ENCODE peak calls at places on chromosomes 3 and 15, in ten cellular contexts. N is neuronal stem cell, K is psoas muscle, L is adipocyte, Q is A673, F is right cardiac atrium, E is epithelial cell of esophagus, Z is PC-3, H is Karpas-422, P is fibroblast of pulmonary artery. I is an unnamed sample.

GRCh38 chr3:156181509-156181908 is 61.1 kb downstream of the KCNAB1 start:
- DNase-seq in H (no peak), E (peak; percentile 95), Q (no peak), L (no peak), K (no peak), F (no peak), N (no peak), P (peak; percentile 53), Z (peak; percentile 72), I (no peak)

GRCh38 chr3:183697610-183698317 is at the start of gene YEATS2:
- DNase-seq in P (peak; percentile 58), F (peak; percentile 88), N (peak; percentile 79), Z (peak; percentile 73), E (peak; percentile 65), Q (peak; percentile 80), H (peak; percentile 95), L (peak; percentile 87), K (peak; percentile 64), I (peak; percentile 86)

GRCh38 chr3:127136706-127137105 is 56.2 kb upstream of the PRR23E start:
- DNase-seq in E (no peak), H (no peak), Z (no peak), P (no peak), K (no peak), Q (no peak), F (no peak), L (no peak), N (no peak), I (no peak)

GRCh38 chr3:12578742-12579141 is 21.9 kb downstream of the MKRN2 start:
- DNase-seq in K (no peak), F (no peak), Q (no peak), H (peak; percentile 53), L (peak; percentile 14), E (no peak), Z (no peak), N (no peak), P (no peak), I (no peak)

GRCh38 chr15:99449514-99449913 is 116.3 kb upstream of the MEF2A start:
- DNase-seq in P (no peak), Q (no peak), K (no peak), H (no peak), N (no peak), Z (no peak), E (peak; percentile 66), L (no peak), F (no peak), I (no peak)

GRCh38 chr3:23913182-23913581 is 3.6 kb downstream of the NKIRAS1 start:
- DNase-seq in P (no peak), Z (no peak), L (no peak), F (no peak), K (no peak), N (no peak), Q (no peak), E (no peak), H (no peak), I (no peak)

GRCh38 chr3:21330293-21330692 is 420.7 kb downstream of the ZNF385D start:
- DNase-seq in P (no peak), E (peak; percentile 61), H (no peak), N (no peak), L (peak; percentile 28), F (no peak), Q (no peak), K (no peak), Z (peak; percentile 17), I (no peak)

GRCh38 chr3:128362026-128362965 is 104.4 kb downstream of the DNAJB8 start:
- DNase-seq in F (no peak), E (peak; percentile 29), Z (no peak), N (no peak), K (no peak), H (no peak), Q (no peak), L (no peak), P (no peak), I (no peak)

GRCh38 chr3:97658670-97659285 is 105.8 kb upstream of the ARL6 start:
- DNase-seq in K (no peak), Q (peak; percentile 49), Z (peak; percentile 61), N (peak; percentile 14), F (no peak), H (peak; percentile 70), L (peak; percentile 54), P (peak; percentile 35), E (peak; percentile 51), I (peak; percentile 45)

GRCh38 chr15:78830514-78831228 is 19.4 kb upstream of the ADAMTS7 start:
- DNase-seq in E (no peak), P (no peak), N (no peak), F (peak; percentile 58), K (no peak), H (no peak), L (no peak), Q (no peak), Z (no peak), I (peak; percentile 25)

DNA sequence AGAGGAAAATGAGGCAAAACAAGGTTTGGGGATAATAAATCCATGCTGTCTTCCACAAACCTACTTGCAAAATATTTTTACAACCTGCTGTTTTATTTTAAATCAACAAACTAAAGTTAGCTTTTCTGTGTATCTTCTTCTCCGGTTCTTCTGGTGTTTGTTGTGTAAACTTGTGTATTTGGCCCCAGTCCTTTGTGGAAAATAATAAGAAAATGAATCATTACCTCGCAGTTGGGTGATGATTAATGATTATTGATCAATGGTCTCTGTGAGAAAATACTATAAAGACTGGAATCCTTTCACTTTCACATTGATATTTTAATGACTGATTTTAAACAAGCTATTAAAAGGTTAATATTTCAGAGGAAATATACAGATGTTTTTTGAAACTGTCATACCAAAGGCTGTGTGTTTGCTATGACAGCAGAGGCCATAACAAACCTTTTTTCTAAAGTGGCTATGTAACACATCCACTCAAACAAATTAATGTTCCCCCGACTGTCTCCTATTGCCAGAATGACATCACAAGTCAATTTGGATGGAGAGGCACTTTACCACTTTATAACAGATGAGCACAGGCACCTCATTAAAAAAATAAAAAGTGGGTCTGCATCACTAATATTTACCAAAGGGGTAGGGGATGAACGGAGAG is 152.5 kb downstream of the MEX3B start:
- DNase-seq in P (no peak), Q (no peak), Z (no peak), F (no peak), N (no peak), K (no peak), H (no peak), L (no peak), E (no peak), I (no peak)
- H3K4me3 ChIP-seq in P (no peak overlapping the region), Q (no peak overlapping the region), Z (no peak overlapping the region), F (no peak overlapping the region), N (no peak overlapping the region), K (no peak overlapping the region), H (no peak overlapping the region), L (no peak overlapping the region), E (no peak overlapping the region), I (no peak overlapping the region)

GRCh38 chr3:149195221-149195620 is 26.4 kb downstream of the CP start:
- DNase-seq in K (no peak), Z (no peak), E (no peak), H (no peak), N (no peak), F (no peak), Q (no peak), P (no peak), L (no peak), I (no peak)

GRCh38 chr3:149199474-149199873 is 22.2 kb downstream of the CP start:
- DNase-seq in K (no peak), P (peak; percentile 57), L (peak; percentile 61), F (no peak), N (no peak), E (no peak), Z (peak; percentile 62), Q (peak; percentile 58), H (peak; percentile 38), I (no peak)

GRCh38 chr3:149198611-149199010 is 23.0 kb downstream of the CP start:
- DNase-seq in N (peak; percentile 57), Q (no peak), Z (no peak), E (no peak), P (no peak), L (peak; percentile 55), K (no peak), F (no peak), H (no peak), I (no peak)

GRCh38 chr3:149197669-149198068 is 24.0 kb downstream of the CP start:
- DNase-seq in Q (no peak), L (no peak), P (no peak), N (peak; percentile 29), E (no peak), Z (no peak), F (peak; percentile 51), K (no peak), H (no peak), I (no peak)
- H3K4me3 ChIP-seq in Q (no peak overlapping the region), L (peak overlapping the region; percentile 73), P (peak overlapping the region; percentile 24), N (no peak overlapping the region), E (no peak overlapping the region), Z (no peak overlapping the region), F (peak overlapping the region; percentile 18), K (no peak overlapping the region), H (no peak overlapping the region), I (no peak overlapping the region)

DNA sequence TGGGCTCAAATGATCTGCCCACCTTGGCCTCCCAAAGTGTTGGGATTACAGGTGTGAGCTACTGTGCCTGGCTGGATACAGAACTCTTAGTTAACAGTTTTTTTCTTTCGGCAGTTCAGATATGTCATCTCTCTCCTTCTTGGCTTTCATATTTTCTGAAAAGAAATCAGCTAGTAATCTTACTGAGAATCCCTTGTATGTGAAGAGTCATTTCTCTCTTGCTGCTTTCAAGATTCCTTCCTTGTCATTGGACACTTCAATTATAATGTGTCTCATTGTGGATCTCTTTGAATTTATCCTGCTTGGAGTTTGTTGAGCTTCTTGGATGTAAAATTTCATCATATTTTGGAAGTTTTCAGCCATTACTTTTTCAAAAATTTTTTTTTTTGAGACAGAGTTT is 17.0 kb downstream of the TRIM69 start:
- DNase-seq in L (no peak), F (no peak), K (no peak), Z (no peak), H (no peak), N (no peak), P (no peak), E (no peak), Q (no peak), I (no peak)
- H3K4me3 ChIP-seq in L (no peak overlapping the region), F (no peak overlapping the region), K (no peak overlapping the region), Z (no peak overlapping the region), H (no peak overlapping the region), N (no peak overlapping the region), P (no peak overlapping the region), E (no peak overlapping the region), Q (no peak overlapping the region), I (no peak overlapping the region)

GRCh38 chr3:9946112-9947024 is 5.8 kb downstream of the PRRT3 start:
- DNase-seq in H (no peak), K (peak; percentile 90), Z (peak; percentile 96), F (peak; percentile 98), N (peak; percentile 83), E (peak; percentile 95), P (peak; percentile 92), Q (peak; percentile 96), L (peak; percentile 94), I (no peak)

GRCh38 chr3:9948586-9948985 is 3.6 kb downstream of the PRRT3 start:
- DNase-seq in K (no peak), H (no peak), L (no peak), Q (no peak), P (no peak), E (no peak), F (no peak), N (no peak), Z (no peak), I (no peak)

GRCh38 chr3:9949115-9949514 is 3.1 kb downstream of the PRRT3 start:
- DNase-seq in E (no peak), F (no peak), Z (no peak), P (no peak), Q (no peak), L (no peak), H (no peak), K (no peak), N (no peak), I (no peak)

GRCh38 chr3:9945358-9945757 is 6.8 kb downstream of the PRRT3 start:
- DNase-seq in H (no peak), F (no peak), L (no peak), K (no peak), P (no peak), Q (no peak), Z (no peak), E (no peak), N (no peak), I (no peak)

GRCh38 chr3:9947025-9947995 is 4.9 kb downstream of the PRRT3 start:
- DNase-seq in H (no peak), F (peak; percentile 90), N (peak; percentile 46), P (peak; percentile 71), L (peak; percentile 78), Z (peak; percentile 95), E (peak; percentile 86), Q (peak; percentile 87), K (peak; percentile 80), I (no peak)
- H3K4me3 ChIP-seq in H (no peak overlapping the region), F (peak overlapping the region; percentile 26), N (peak overlapping the region; percentile 80), P (peak overlapping the region; percentile 65), L (peak overlapping the region; percentile 82), Z (peak overlapping the region; percentile 91), E (peak overlapping the region; percentile 75), Q (peak overlapping the region; percentile 76), K (peak overlapping the region; percentile 81), I (no peak overlapping the region)